ENCODE peak calls at places on chromosomes 16 and 17, in six cellular contexts. Q is IMR-90, E is mesendoderm, L is H9, K is mesenchymal stem cell, Y is H1. U is an unnamed sample.

GRCh38 chr17:80885922-80886582 is 105.6 kb upstream of the CHMP6 start:
- DNase-seq in L (no peak), E (no peak), K (no peak), Y (no peak), Q (no peak), U (no peak)

GRCh38 chr17:17727111-17727659 is 45.9 kb downstream of the RAI1 start:
- DNase-seq in E (no peak), Q (no peak), K (no peak), Y (no peak), L (no peak), U (no peak)

GRCh38 chr16:82259731-82260130 is 89.7 kb upstream of the MPHOSPH6 start:
- DNase-seq in Y (no peak), L (no peak), K (no peak), Q (no peak), E (no peak), U (no peak)

GRCh38 chr16:3732171-3732570 is 14.8 kb upstream of the TRAP1 start:
- DNase-seq in L (no peak), K (no peak), Q (no peak), E (no peak), Y (no peak), U (no peak)

GRCh38 chr16:53958481-53958880 is 254.5 kb downstream of the FTO start:
- DNase-seq in E (no peak), Y (no peak), Q (no peak), L (no peak), K (no peak), U (no peak)

GRCh38 chr17:38926290-38927070 is 1.1 kb downstream of the LASP1NB start:
- DNase-seq in Y (no peak), Q (no peak), L (no peak), E (no peak), K (peak; percentile 68), U (no peak)

GRCh38 chr17:57561072-57561861 is 183.8 kb downstream of the CCDC182 start:
- DNase-seq in L (no peak), Y (no peak), E (no peak), Q (no peak), K (no peak), U (no peak)

GRCh38 chr16:21599994-21600773 is 807 bp downstream of the METTL9 start:
- DNase-seq in E (peak; percentile 28), K (peak; percentile 53), Q (peak; percentile 46), Y (no peak), L (peak; percentile 33), U (no peak)

GRCh38 chr16:17331071-17331521 is 139.7 kb downstream of the XYLT1 start:
- DNase-seq in E (no peak), Q (no peak), Y (no peak), K (no peak), L (no peak), U (no peak)

GRCh38 chr16:50265260-50265659 is 1.1 kb upstream of the ADCY7 start:
- DNase-seq in L (no peak), K (peak; percentile 22), Q (peak; percentile 12), E (peak; percentile 55), Y (no peak), U (no peak)

GRCh38 chr17:39988206-39988810 is 7.7 kb downstream of the PSMD3 start:
- DNase-seq in K (no peak), E (no peak), Y (no peak), L (no peak), Q (no peak), U (no peak)

GRCh38 chr17:49259663-49260010 is 29.1 kb upstream of the PHOSPHO1 start:
- DNase-seq in Y (no peak), L (no peak), E (no peak), K (no peak), Q (no peak), U (no peak)

GRCh38 chr17:57674894-57675293 is 70.2 kb downstream of the CCDC182 start:
- DNase-seq in Q (no peak), Y (no peak), E (no peak), K (no peak), L (no peak), U (no peak)

GRCh38 chr17:2692781-2693135 is 18.8 kb downstream of the CLUH start:
- DNase-seq in L (no peak), Y (no peak), Q (no peak), K (no peak), E (no peak), U (no peak)

GRCh38 chr17:14121952-14122351 is 52.6 kb downstream of the COX10 start:
- DNase-seq in Q (no peak), E (no peak), Y (no peak), L (no peak), K (no peak), U (no peak)

GRCh38 chr17:12403881-12404398 is 261.8 kb upstream of the MYOCD start:
- DNase-seq in Y (no peak), E (no peak), L (no peak), Q (no peak), K (no peak), U (no peak)

GRCh38 chr17:80779961-80780380 is 211.7 kb upstream of the CHMP6 start:
- DNase-seq in Q (peak; percentile 82), K (peak; percentile 94), E (no peak), Y (no peak), L (no peak), U (no peak)

GRCh38 chr16:89118361-89119061 is 24.9 kb downstream of the ACSF3 start:
- DNase-seq in K (no peak), Y (no peak), Q (no peak), L (peak; percentile 52), E (peak; percentile 53), U (no peak)

DNA sequence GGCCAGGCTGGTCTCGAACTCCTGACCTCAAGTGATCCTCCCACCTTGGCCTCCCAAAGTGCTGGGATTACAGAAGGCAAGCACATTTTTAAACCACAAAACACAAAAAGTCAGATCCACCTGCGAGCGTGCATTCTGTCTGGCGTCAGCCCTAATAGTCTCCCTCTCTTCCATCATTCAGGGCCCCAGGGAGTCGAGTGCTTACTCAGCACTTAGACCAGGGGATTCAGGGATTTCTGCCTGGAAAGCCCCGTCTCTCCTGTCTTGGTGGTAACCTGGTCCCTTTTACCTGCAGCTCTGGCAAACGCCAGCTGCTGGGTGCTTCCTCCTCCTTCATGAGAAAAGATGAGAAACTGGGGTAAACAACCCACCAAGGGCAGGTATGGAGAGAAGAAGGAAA is 443.1 kb downstream of the SOX9 start:
- DNase-seq in Y (no peak), K (no peak), Q (no peak), E (no peak), L (no peak), U (no peak)
- H2BK15ac ChIP-seq in Y (no peak overlapping the region), K (no peak overlapping the region), Q (no peak overlapping the region), E (no peak overlapping the region), L (no peak overlapping the region), U (no peak overlapping the region)

GRCh38 chr16:322476-323143 is 29.9 kb downstream of the AXIN1 start:
- DNase-seq in K (no peak), L (no peak), Y (no peak), Q (no peak), E (no peak), U (no peak)
- H3K23ac ChIP-seq in K (no peak overlapping the region), L (no peak overlapping the region), Y (no peak overlapping the region), Q (no peak overlapping the region), E (no peak overlapping the region), U (peak overlapping the region; percentile 53)

GRCh38 chr16:49111351-49111750 is 170.3 kb downstream of the CBLN1 start:
- DNase-seq in Q (no peak), K (no peak), E (no peak), Y (no peak), L (no peak), U (no peak)
- H2BK15ac ChIP-seq in Q (no peak overlapping the region), K (no peak overlapping the region), E (no peak overlapping the region), Y (no peak overlapping the region), L (no peak overlapping the region), U (no peak overlapping the region)

DNA sequence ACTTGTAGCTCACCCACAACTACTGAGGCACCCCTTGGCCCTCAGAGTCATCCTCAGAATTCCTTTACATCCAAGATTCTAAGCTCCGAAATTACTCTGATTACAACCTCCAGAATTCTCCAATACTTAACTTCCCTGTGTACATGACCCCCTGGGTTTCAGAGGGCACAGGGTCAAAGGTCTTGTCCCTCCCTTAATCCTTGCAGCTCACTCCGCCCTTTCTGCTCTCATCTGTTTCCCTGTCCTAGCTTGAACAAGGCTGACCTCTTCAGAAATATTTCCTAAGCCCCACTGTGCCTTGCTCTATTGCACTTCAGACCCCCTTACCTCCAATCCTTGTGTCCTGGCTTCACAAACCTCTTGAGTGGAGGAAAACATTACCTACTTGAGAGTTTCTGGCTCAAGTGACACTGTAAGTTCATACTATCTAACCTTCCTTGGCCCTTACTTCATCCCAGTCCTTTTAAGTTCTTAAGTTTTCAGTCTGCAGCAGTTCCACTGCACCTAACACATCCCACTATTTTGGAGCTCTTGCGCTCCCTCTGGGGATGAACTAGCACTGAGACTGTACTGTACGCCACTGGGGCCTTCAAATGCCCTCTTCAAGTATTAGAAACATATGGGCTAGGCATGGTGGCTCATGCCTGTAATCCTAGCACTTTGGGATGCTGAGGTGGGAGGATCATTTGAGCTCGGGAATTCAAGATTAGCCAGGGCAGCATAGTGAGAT is 6.2 kb downstream of the N4BP1 start:
- DNase-seq in K (no peak), Y (no peak), L (no peak), Q (no peak), E (no peak), U (no peak)
- H3K23ac ChIP-seq in K (no peak overlapping the region), Y (no peak overlapping the region), L (no peak overlapping the region), Q (no peak overlapping the region), E (no peak overlapping the region), U (no peak overlapping the region)

GRCh38 chr16:48064971-48065370 is 90.8 kb downstream of the ABCC12 start:
- DNase-seq in E (no peak), L (no peak), Y (no peak), Q (peak; percentile 42), K (peak; percentile 19), U (no peak)
- H2BK15ac ChIP-seq in E (no peak overlapping the region), L (no peak overlapping the region), Y (no peak overlapping the region), Q (no peak overlapping the region), K (no peak overlapping the region), U (no peak overlapping the region)

GRCh38 chr16:57910726-57911125 is 60.2 kb downstream of the CNGB1 start:
- DNase-seq in E (no peak), Y (no peak), L (no peak), K (no peak), Q (no peak), U (no peak)

GRCh38 chr16:57914244-57915173 is 56.4 kb downstream of the CNGB1 start:
- DNase-seq in L (no peak), E (no peak), Y (no peak), Q (no peak), K (no peak), U (no peak)

GRCh38 chr16:57911711-57912110 is 59.2 kb downstream of the CNGB1 start:
- DNase-seq in E (peak; percentile 18), Q (no peak), L (peak; percentile 50), K (no peak), Y (no peak), U (no peak)

GRCh38 chr16:57915267-57915666 is 55.7 kb downstream of the CNGB1 start:
- DNase-seq in E (no peak), Q (no peak), K (no peak), L (no peak), Y (no peak), U (no peak)

GRCh38 chr16:57912529-57913260 is 58.2 kb downstream of the CNGB1 start:
- DNase-seq in Q (no peak), L (no peak), E (peak; percentile 13), K (no peak), Y (no peak), U (no peak)
- H3K23ac ChIP-seq in Q (peak overlapping the region; percentile 1), L (no peak overlapping the region), E (no peak overlapping the region), K (no peak overlapping the region), Y (no peak overlapping the region), U (no peak overlapping the region)

DNA sequence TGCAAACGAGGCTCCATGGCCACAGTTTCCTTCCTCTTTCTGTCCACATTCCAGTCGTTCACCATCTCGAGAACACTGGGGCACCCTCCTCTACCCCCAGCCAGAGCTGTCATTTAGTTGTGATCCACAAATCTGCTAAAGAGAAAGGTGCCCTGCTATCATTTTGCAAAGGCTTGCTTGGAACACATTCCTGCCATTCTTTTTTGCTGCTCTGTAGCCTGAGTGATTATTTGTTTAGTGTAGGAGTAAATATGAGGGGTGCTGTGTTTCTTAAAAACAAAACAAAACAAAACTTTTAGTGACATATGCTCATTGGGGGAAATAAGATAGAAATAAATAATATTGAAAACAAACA is 166.7 kb downstream of the PRKCA start:
- DNase-seq in E (peak; percentile 42), Q (no peak), Y (no peak), L (no peak), K (no peak), U (no peak)
- H2BK15ac ChIP-seq in E (no peak overlapping the region), Q (peak overlapping the region; percentile 92), Y (no peak overlapping the region), L (no peak overlapping the region), K (peak overlapping the region; percentile 85), U (no peak overlapping the region)